ENCODE peak calls at places on chromosomes 2 and 18, in eight cellular contexts. R, S, M, W, A, V, T and I are unnamed samples. For H3K9me3, the result is how much of the 10 kb centered on the place peaks cover.

GRCh38 chr2:170582747-170583463 is 132.2 kb upstream of the SP5 start:
- DNase-seq in R (no peak), S (no peak), M (peak), W (no peak), A (no peak), V (no peak), T (no peak), I (no peak)

GRCh38 chr2:16608661-16609643 is 56.7 kb downstream of the CYRIA start:
- DNase-seq in R (peak), S (peak), M (peak), W (peak), A (peak), V (peak), T (peak), I (peak)

GRCh38 chr2:107380912-107381311 is 445.8 kb upstream of the RGPD4 start:
- DNase-seq in R (no peak), S (no peak), M (no peak), W (no peak), A (no peak), V (peak), T (no peak), I (no peak)

GRCh38 chr18:22377769-22378168 is 39.9 kb downstream of the CTAGE1 start:
- DNase-seq in R (no peak), S (no peak), M (no peak), W (no peak), A (no peak), V (no peak), T (no peak), I (no peak)

GRCh38 chr2:86025229-86025820 is 80.4 kb downstream of the POLR1A start:
- DNase-seq in R (no peak), S (peak), M (no peak), W (no peak), A (no peak), V (no peak), T (no peak), I (no peak)

GRCh38 chr2:27271631-27272340 is 3.4 kb upstream of the DNAJC5G start:
- DNase-seq in R (no peak), S (no peak), M (no peak), W (no peak), A (no peak), V (no peak), T (no peak), I (no peak)

GRCh38 chr2:204010611-204011560 is 74.3 kb downstream of the ICOS start:
- DNase-seq in R (no peak), S (no peak), M (no peak), W (peak), A (no peak), V (no peak), T (no peak), I (no peak)

GRCh38 chr18:79599503-79599931 is 80.1 kb upstream of the CTDP1 start:
- DNase-seq in R (no peak), S (peak), M (no peak), W (no peak), A (no peak), V (no peak), T (peak), I (no peak)

GRCh38 chr2:149050188-149050587 is 11.7 kb downstream of the LYPD6B start:
- DNase-seq in R (no peak), S (peak), M (no peak), W (no peak), A (no peak), V (no peak), T (peak), I (no peak)

GRCh38 chr2:189261431-189261841 is 81.9 kb upstream of the COL5A2 start:
- DNase-seq in R (no peak), S (peak), M (no peak), W (no peak), A (no peak), V (no peak), T (peak), I (peak)

GRCh38 chr2:9336534-9337354 is 86.6 kb downstream of the ITGB1BP1 start:
- DNase-seq in R (peak), S (peak), M (no peak), W (no peak), A (no peak), V (no peak), T (peak), I (peak)

GRCh38 chr2:3807853-3808252 is 104.5 kb downstream of the DCDC2C start:
- DNase-seq in R (no peak), S (peak), M (no peak), W (no peak), A (no peak), V (no peak), T (peak), I (no peak)

GRCh38 chr2:157838442-157839161 is 37.5 kb downstream of the ACVR1 start:
- DNase-seq in R (peak), S (peak), M (peak), W (no peak), A (peak), V (no peak), T (peak), I (peak)

GRCh38 chr2:65420712-65421431 is 11.5 kb downstream of the SPRED2 start:
- DNase-seq in R (no peak), S (peak), M (no peak), W (peak), A (no peak), V (peak), T (peak), I (peak)

GRCh38 chr2:156333951-156334495 is 1.5 kb upstream of the NR4A2 start:
- DNase-seq in R (peak), S (no peak), M (peak), W (peak), A (no peak), V (peak), T (peak), I (peak)

GRCh38 chr2:238727585-238728321 is 120.1 kb upstream of the TWIST2 start:
- DNase-seq in R (peak), S (peak), M (no peak), W (no peak), A (no peak), V (no peak), T (peak), I (no peak)

GRCh38 chr18:37244618-37245017 is 321.0 kb downstream of the CELF4 start:
- DNase-seq in R (no peak), S (no peak), M (no peak), W (no peak), A (no peak), V (no peak), T (no peak), I (no peak)

GRCh38 chr18:28045880-28046279 is 131.1 kb downstream of the CDH2 start:
- DNase-seq in R (no peak), S (no peak), M (no peak), W (no peak), A (no peak), V (no peak), T (peak), I (no peak)

GRCh38 chr18:78704960-78705600 is 274.5 kb upstream of the SALL3 start:
- DNase-seq in R (no peak), S (no peak), M (no peak), W (no peak), A (no peak), V (no peak), T (no peak), I (no peak)

GRCh38 chr2:202072226-202072625 is 829 bp upstream of the KIAA2012 start:
- DNase-seq in R (no peak), S (peak), M (peak), W (peak), A (no peak), V (peak), T (no peak), I (no peak)

GRCh38 chr18:10036479-10036878 is 122.7 kb downstream of the VAPA start:
- DNase-seq in R (no peak), S (no peak), M (no peak), W (no peak), A (no peak), V (no peak), T (no peak), I (no peak)

GRCh38 chr2:18548618-18549017 is 11.8 kb downstream of the RDH14 start:
- DNase-seq in R (no peak), S (no peak), M (no peak), W (no peak), A (no peak), V (no peak), T (no peak), I (no peak)

GRCh38 chr18:58991127-58991798 is 126.6 kb downstream of the ZNF532 start:
- DNase-seq in R (no peak), S (peak), M (no peak), W (no peak), A (no peak), V (no peak), T (peak), I (peak)

GRCh38 chr2:20622731-20623130 is 28.2 kb downstream of the HS1BP3 start:
- DNase-seq in R (no peak), S (no peak), M (no peak), W (no peak), A (no peak), V (no peak), T (no peak), I (no peak)

GRCh38 chr2:70688427-70688826 is 79.6 kb downstream of the ADD2 start:
- DNase-seq in R (no peak), S (no peak), M (no peak), W (no peak), A (no peak), V (no peak), T (no peak), I (no peak)

GRCh38 chr2:174487536-174488162 is 820 bp upstream of the GPR155 start:
- DNase-seq in R (no peak), S (peak), M (no peak), W (no peak), A (no peak), V (no peak), T (no peak), I (no peak)

GRCh38 chr2:239684271-239684670 is 283.5 kb upstream of the HDAC4 start:
- DNase-seq in R (no peak), S (no peak), M (no peak), W (no peak), A (no peak), V (no peak), T (no peak), I (no peak)

GRCh38 chr2:211609127-211609526 is 929.5 kb downstream of the ERBB4 start:
- DNase-seq in R (peak), S (no peak), M (no peak), W (no peak), A (no peak), V (no peak), T (no peak), I (no peak)

GRCh38 chr2:23669413-23670244 is 257.3 kb downstream of the ATAD2B start:
- DNase-seq in R (peak), S (peak), M (no peak), W (no peak), A (no peak), V (no peak), T (peak), I (no peak)

GRCh38 chr2:141020346-141020745 is 1110.5 kb downstream of the LRP1B start:
- DNase-seq in R (no peak), S (peak), M (no peak), W (no peak), A (no peak), V (no peak), T (no peak), I (no peak)

GRCh38 chr2:74762789-74763188 is 71.1 kb upstream of the HK2 start:
- DNase-seq in R (no peak), S (no peak), M (no peak), W (peak), A (no peak), V (peak), T (no peak), I (no peak)

GRCh38 chr2:74764429-74765272 is 69.3 kb upstream of the HK2 start:
- DNase-seq in R (no peak), S (peak), M (no peak), W (no peak), A (no peak), V (no peak), T (peak), I (peak)

GRCh38 chr2:74760875-74761630 is 72.9 kb upstream of the HK2 start:
- DNase-seq in R (no peak), S (no peak), M (no peak), W (no peak), A (no peak), V (no peak), T (no peak), I (no peak)

GRCh38 chr2:74766780-74767179 is 67.1 kb upstream of the HK2 start:
- DNase-seq in R (no peak), S (no peak), M (no peak), W (no peak), A (no peak), V (no peak), T (no peak), I (no peak)

DNA sequence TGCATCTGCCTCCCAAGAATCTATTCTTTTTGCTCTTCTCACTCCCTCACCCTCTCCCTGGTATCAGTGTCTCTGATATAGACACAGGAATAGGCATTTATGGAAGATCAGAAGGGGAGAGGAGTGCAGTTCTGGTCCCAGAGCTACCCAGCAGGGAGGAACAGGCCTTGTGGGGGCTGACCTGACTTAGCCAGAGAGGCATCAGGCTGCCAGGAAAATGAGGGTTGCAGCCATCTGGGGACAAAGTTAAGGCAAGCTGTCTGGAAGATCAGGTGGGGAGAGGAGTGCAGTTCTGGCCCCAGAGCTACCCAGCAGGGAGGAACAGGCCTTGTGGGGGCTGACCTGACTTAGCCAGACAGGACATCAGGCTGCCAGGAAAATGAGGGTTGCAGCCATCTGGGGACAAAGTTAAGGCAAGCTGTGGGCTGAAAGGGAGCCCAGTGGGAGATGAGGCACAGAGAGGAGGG is 69.9 kb upstream of the HK2 start:
- DNase-seq in R (no peak), S (no peak), M (peak), W (no peak), A (no peak), V (no peak), T (no peak), I (no peak)
- H2AFZ ChIP-seq in R (no peak), S (no peak), M (peak), W (no peak), A (no peak), V (no peak), T (no peak), I (no peak)

GRCh38 chr2:228771306-228771705 is 499.8 kb downstream of the PID1 start:
- DNase-seq in R (no peak), S (peak), M (no peak), W (no peak), A (no peak), V (no peak), T (no peak), I (no peak)

GRCh38 chr2:228763600-228763999 is 507.5 kb downstream of the PID1 start:
- DNase-seq in R (no peak), S (no peak), M (peak), W (no peak), A (no peak), V (no peak), T (no peak), I (no peak)

GRCh38 chr2:228771719-228772254 is 499.3 kb downstream of the PID1 start:
- DNase-seq in R (peak), S (peak), M (no peak), W (no peak), A (no peak), V (no peak), T (no peak), I (no peak)

GRCh38 chr2:228767196-228767595 is 503.9 kb downstream of the PID1 start:
- DNase-seq in R (no peak), S (peak), M (no peak), W (no peak), A (no peak), V (no peak), T (peak), I (no peak)

GRCh38 chr2:228768818-228769217 is 502.3 kb downstream of the PID1 start:
- DNase-seq in R (peak), S (peak), M (no peak), W (no peak), A (no peak), V (no peak), T (peak), I (no peak)
- H3K9me3 ChIP-seq in R (under half), S (under half), M (under half), W (under half), A (under half), V (under half), T (under half), I (under half)

DNA sequence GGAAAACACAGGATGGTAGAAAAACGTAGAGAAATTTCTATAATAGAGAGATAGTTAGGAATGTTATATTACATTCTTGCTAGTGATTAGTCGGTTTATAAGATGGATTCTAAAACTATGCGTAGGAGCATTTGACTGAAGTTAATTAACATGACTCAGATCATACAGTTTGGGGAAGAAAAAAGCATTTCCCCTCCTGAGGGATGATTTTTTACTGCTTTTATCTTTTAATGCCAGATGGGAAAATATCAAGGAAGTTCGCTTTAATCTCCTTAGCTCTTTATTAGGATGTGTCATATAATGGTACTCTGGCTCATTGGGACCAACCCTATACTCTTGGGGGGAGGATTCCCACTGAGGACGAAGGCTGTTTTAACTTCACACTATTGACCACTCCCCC is 502.1 kb downstream of the TGIF1 start:
- DNase-seq in R (no peak), S (no peak), M (no peak), W (no peak), A (no peak), V (no peak), T (no peak), I (no peak)
- H2AFZ ChIP-seq in R (no peak), S (no peak), M (no peak), W (no peak), A (no peak), V (no peak), T (no peak), I (no peak)

GRCh38 chr18:8635087-8635486 is 25.9 kb downstream of the RAB12 start:
- DNase-seq in R (no peak), S (no peak), M (no peak), W (no peak), A (no peak), V (no peak), T (peak), I (peak)

GRCh38 chr18:8630546-8630945 is 21.3 kb downstream of the RAB12 start:
- DNase-seq in R (no peak), S (no peak), M (no peak), W (no peak), A (no peak), V (no peak), T (no peak), I (no peak)

GRCh38 chr18:8634508-8634907 is 25.3 kb downstream of the RAB12 start:
- DNase-seq in R (no peak), S (no peak), M (no peak), W (no peak), A (no peak), V (no peak), T (no peak), I (no peak)

GRCh38 chr18:8631265-8631664 is 22.0 kb downstream of the RAB12 start:
- DNase-seq in R (no peak), S (no peak), M (no peak), W (no peak), A (no peak), V (no peak), T (no peak), I (no peak)

DNA sequence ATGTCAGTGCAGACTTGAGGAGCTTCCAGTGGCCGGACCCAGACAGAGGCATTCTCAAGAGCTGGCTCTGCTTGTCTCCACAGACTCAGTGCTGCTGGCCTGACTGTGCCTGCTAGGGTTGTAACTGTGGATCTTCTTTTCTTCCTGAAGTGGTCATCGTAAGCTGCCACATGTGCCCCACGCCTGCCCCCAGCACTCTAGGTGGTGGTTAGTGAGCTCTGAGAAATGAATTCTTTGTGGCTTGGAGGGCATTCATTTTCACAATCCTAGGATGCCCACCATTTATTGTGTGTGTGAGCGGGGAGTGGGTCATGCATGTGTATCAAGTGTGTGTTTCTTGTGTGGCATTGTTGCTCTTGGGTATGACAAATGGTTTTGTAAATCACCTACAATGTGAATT is 23.1 kb downstream of the RAB12 start:
- DNase-seq in R (no peak), S (no peak), M (no peak), W (no peak), A (no peak), V (no peak), T (no peak), I (no peak)
- H3K9me3 ChIP-seq in R (under half), S (under half), M (under half), W (under half), A (under half), V (under half), T (under half), I (under half)

DNA sequence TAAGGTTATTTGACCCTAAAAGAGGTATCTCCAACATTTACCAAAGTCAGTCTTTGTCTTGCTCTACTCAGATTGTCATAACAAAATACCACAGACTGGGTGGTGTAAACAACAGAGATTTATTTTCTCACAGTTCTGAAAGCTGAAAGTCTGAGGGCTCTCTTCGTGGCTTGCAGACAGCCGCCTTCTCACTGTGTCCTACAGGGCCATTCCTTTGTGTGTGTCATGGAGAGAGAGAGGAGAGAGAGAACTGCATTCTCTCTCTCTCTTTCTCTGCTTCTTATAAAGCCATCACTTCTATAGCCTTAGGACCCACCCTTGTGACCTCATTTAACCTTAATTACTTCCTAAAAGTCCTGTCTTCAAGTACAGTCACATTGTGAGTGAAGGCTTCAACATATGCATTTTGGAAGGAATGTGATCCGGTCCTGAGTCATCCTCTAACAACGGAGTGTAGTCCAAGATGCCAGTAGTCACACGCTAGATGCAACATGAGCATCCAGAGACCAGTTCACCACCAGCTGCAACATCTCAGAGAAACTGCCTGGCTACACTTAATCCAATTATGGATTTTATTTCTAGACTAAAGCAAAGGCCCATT is 130.2 kb downstream of the CD226 start:
- DNase-seq in R (no peak), S (peak), M (no peak), W (no peak), A (no peak), V (no peak), T (peak), I (no peak)
- H2AFZ ChIP-seq in R (no peak), S (no peak), M (no peak), W (no peak), A (no peak), V (no peak), T (peak), I (no peak)

DNA sequence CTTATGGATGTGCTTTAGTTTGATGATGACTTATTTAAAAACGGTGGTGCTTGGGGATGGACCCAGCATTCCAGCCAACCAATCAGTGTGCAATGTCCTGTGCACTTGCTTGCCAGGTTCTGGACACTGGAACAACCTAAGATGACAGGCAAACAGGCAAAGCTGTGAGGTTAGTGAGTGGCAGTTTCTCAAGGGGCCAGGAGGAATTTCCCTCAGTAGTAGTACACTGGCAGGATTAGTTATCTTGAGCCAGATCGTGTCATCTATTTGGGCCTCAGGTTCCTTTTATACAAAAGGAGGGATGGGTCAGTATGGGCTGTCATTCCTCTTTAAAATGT is 26.6 kb downstream of the MAP4K4 start:
- DNase-seq in R (no peak), S (no peak), M (no peak), W (no peak), A (no peak), V (no peak), T (no peak), I (no peak)
- H3K9me3 ChIP-seq in R (under half), S (under half), M (under half), W (under half), A (under half), V (under half), T (under half), I (under half)